ENCODE peak calls at places on chromosomes 12 and 14, in four cellular contexts. P is SK-N-SH, R is GM23248, S is PC-9. D is an unnamed sample.
A peak's percentile ranks its signal among the peaks of the same experiment; 100 is the strongest.

GRCh38 chr14:98580131-98580678 is 691.8 kb downstream of the BCL11B start:
- DNase-seq in R (peak; percentile 1), P (no peak), S (no peak), D (peak; percentile 56)

GRCh38 chr12:46777587-46777986 is 48.2 kb downstream of the SLC38A4 start:
- DNase-seq in P (no peak), R (no peak), S (no peak), D (no peak)

GRCh38 chr14:31263485-31264133 is 56.0 kb upstream of the HECTD1 start:
- DNase-seq in R (peak; percentile 99), S (peak; percentile 77), P (no peak), D (no peak)

GRCh38 chr12:49296034-49296835 is 1.3 kb downstream of the PRPH start:
- DNase-seq in P (peak; percentile 39), R (peak; percentile 42), S (peak; percentile 54), D (peak; percentile 78)

GRCh38 chr12:42145552-42146215 is 1.0 kb upstream of the GXYLT1 start:
- DNase-seq in S (no peak), P (no peak), R (no peak), D (peak; percentile 68)

GRCh38 chr12:51687142-51687935 is 96.3 kb downstream of the SCN8A start:
- DNase-seq in P (no peak), S (no peak), R (peak; percentile 86), D (no peak)

GRCh38 chr12:109711596-109712461 is 1.8 kb upstream of the FAM222A start:
- DNase-seq in P (no peak), S (no peak), R (no peak), D (peak; percentile 58)

GRCh38 chr14:26761532-26761931 is 163.7 kb upstream of the NOVA1 start:
- DNase-seq in S (no peak), P (no peak), R (no peak), D (no peak)

GRCh38 chr12:113666223-113666622 is 194.6 kb upstream of the LHX5 start:
- DNase-seq in P (no peak), S (no peak), R (no peak), D (no peak)
- H3F3A ChIP-seq in P (no peaks in the 10 kb centered on the region), S (no peaks in the 10 kb centered on the region), R (no peaks in the 10 kb centered on the region), D (no peaks in the 10 kb centered on the region)

GRCh38 chr12:92036061-92036620 is 109.5 kb downstream of the BTG1 start:
- DNase-seq in R (no peak), P (no peak), S (no peak), D (no peak)
- H3K4me1 ChIP-seq in R (peaks cover 12% of the 10 kb centered on the region), P (peaks cover 34% of the 10 kb centered on the region), S (no peaks in the 10 kb centered on the region), D (peaks cover 32% of the 10 kb centered on the region)

DNA sequence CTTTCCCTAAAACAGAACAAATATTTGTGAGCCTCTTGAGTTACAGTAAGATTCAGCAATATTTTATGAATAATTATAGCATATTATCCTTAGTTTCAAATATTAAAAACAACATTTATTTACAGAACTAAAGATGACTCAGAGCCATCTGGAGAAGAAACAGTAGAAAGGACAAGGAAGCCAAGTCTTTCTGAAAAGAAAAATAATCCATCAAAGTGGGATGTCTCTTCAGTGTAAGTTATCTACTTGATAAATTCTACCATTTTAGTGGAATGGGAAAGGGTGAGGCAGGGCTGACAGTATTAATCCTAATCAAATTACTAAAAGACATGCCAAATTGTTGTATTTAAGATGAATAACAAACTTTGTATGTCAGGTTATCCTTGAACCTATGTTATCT is 88.1 kb downstream of the DNAI7 start:
- DNase-seq in S (no peak), P (no peak), R (no peak), D (no peak)
- H3F3A ChIP-seq in S (no peaks in the 10 kb centered on the region), P (no peaks in the 10 kb centered on the region), R (no peaks in the 10 kb centered on the region), D (no peaks in the 10 kb centered on the region)

DNA sequence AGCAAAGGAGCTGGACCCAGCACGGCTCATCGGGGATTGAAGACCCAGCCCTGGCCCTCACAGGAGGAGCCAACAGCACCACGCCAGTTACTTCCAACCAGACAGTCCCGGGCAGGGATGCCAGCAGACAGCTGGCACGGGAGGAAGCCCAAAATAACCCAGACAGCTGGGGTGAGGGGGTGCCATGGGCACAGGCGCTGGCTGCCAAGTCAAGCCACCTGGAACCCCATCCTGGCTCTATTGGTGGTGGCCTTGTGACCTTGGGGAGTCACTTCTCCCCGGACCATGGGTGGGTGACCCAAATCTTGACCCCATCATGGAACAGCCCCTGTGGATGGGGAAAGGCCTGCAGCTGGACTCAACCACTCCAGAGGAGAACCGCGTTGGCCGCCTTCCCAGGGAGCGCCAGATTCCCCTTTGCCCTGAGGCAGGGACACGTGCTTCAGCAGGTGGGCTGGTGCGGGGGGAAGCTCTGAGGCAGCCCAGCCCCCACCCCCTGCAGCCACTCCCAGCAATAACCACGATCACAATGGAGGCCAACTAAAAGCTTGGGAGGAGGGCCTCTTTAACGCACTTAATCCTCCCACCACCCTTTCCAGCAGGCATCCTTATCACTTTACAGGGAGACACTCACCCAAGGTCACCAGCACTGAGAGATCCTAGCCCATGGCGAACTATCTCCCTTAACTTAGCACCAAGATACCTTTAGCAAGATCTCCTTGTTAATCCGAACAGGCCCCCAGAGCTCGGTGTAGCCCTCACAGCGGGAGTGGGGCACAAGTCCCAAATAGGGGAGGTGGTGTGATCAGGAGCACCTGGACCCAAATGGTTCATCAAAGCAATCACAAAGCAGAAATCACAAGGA is 4.7 kb upstream of the RHOF start:
- DNase-seq in P (peak; percentile 83), S (no peak), R (peak; percentile 37), D (peak; percentile 49)
- H3K4me1 ChIP-seq in P (peaks cover 59% of the 10 kb centered on the region), S (peaks cover 48% of the 10 kb centered on the region), R (peaks cover 43% of the 10 kb centered on the region), D (peaks cover 35% of the 10 kb centered on the region)

DNA sequence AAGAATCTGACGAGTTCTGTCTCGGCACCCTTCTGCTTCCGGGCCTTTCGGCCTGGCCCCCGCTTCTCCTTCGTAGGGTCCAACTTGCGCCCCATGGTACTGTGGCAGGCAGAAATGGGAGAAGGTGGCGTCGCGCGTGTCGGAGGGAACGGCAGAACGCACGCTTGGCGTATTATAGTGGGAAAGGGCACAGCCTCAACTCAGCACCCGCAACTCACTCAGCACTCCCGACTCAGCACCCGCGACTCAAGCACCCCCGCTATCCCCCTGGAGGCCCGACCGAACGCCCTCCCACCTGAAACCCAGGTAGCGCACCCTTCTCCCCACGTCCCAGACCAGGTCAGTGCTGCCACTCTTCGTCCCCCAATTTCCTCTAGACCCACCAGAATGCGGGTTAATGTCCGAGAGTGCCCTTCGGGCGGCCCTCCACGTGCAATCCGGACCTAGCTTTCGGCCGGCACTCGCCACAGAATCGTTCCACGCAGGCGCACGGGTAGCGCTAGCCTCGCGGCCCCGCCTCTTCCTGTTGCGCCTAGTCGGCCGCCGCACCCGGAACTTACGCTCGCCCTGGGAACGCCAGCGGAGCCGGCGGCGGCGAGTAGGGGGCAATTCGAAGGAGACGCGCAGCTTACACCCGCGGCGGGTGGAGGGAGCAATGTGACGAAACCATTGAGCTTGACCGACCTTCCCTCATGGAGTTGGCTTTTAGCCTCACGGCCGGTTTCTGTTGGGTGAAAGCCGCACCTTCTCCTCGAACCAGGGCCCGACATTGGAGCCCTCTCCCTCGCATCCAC is at the start of gene NOP2:
- DNase-seq in R (peak; percentile 98), P (peak; percentile 94), S (peak; percentile 95), D (peak; percentile 93)
- H3F3A ChIP-seq in R (peaks cover 44% of the 10 kb centered on the region), P (peaks cover 51% of the 10 kb centered on the region), S (peaks cover 85% of the 10 kb centered on the region), D (peaks cover 54% of the 10 kb centered on the region)

GRCh38 chr14:85417396-85417795 is 112.5 kb upstream of the FLRT2 start:
- DNase-seq in P (no peak), R (no peak), S (no peak), D (no peak)

GRCh38 chr14:85414142-85414541 is 115.8 kb upstream of the FLRT2 start:
- DNase-seq in P (no peak), S (no peak), R (no peak), D (no peak)

GRCh38 chr14:85415015-85415712 is 114.8 kb upstream of the FLRT2 start:
- DNase-seq in P (no peak), S (peak; percentile 27), R (peak; percentile 97), D (peak; percentile 61)

GRCh38 chr14:85418716-85419115 is 111.2 kb upstream of the FLRT2 start:
- DNase-seq in P (no peak), S (no peak), R (no peak), D (no peak)

DNA sequence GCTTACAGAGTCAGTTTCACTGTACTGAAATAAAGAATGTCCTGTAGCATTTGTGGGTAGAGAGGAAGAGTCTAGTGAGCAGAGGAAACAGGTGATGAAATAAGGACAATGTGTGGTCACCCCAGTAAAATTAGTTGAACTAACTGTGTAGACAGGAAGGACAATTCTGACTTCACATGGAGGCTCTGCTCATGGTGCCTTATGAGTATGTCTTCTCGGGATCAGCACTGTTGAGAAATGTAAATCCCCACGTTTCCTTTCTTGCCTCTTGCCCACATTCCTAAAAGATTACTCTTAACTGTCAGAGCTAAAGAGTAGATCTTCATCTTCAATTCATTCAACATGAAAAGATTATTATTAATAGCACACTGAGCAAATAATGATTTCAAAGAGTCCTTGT is 113.2 kb upstream of the FLRT2 start:
- DNase-seq in P (no peak), S (no peak), R (peak; percentile 84), D (no peak)
- H3K4me1 ChIP-seq in P (no peaks in the 10 kb centered on the region), S (no peaks in the 10 kb centered on the region), R (peaks cover 37% of the 10 kb centered on the region), D (no peaks in the 10 kb centered on the region)

DNA sequence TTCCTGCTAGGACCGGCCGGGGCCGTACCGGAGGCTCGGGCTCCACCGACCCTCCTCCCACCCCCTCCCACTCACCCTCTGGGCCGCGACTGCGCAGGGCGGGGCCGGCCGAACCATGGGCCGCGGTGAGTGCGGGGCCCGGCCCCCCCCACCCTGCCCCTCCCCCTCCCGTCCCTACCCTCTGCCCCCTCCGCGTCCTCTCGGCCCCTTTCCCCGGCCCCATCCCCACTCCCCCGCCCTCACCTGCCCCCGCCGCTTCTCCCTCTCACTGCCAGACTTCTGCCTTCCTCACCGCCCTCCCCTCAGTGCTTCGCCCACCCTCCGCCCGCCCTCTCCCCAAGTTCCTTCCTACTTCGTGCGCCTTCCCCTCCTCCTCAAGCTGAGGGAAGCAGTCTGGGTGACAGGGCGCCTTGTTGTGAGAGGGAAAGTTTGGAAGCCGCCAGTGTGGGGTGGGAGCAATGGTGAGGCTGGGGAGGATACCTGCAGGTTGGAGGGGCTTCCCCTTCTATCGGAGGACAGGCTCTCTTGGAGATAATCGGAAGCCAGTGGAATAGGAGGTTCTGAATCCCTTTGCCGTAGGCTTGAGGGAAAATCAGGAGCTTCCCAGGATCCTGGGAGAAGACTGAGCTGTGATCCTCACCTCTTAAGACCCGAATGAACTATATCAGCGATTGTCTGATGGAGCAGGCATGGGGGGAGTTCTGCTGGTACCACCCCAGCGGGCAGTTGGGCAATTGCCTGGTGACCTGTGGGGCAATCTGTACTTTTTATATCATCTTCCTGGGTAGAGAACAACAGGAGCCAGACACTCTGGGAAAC is 472 bp downstream of the MBD6 start:
- DNase-seq in S (no peak), P (no peak), R (peak; percentile 70), D (peak; percentile 82)
- H3F3A ChIP-seq in S (peaks cover 40% of the 10 kb centered on the region), P (peaks cover 32% of the 10 kb centered on the region), R (peaks cover 47% of the 10 kb centered on the region), D (peaks cover 47% of the 10 kb centered on the region)